ENCODE peak calls at places on chromosomes 7 and 10, in eight cellular contexts. M is CD8-positive, alpha-beta T cell; B is cardiac muscle cell; G is astrocyte; H is breast epithelium; J is body of pancreas; F is hepatocyte; C is fibroblast of lung. W is an unnamed sample.
A peak's percentile ranks its signal among the peaks of the same experiment; 100 is the strongest.

GRCh38 chr7:110852156-110852858 is 238.6 kb upstream of the LRRN3 start:
- DNase-seq in G (no peak), C (no peak), F (no peak), J (no peak), H (no peak), B (no peak), M (no peak), W (no peak)

GRCh38 chr7:16818732-16819131 is 13.9 kb upstream of the AGR2 start:
- DNase-seq in C (no peak), J (no peak), H (no peak), G (no peak), M (no peak), B (no peak), F (no peak), W (no peak)

GRCh38 chr10:80204801-80205477 is 398 bp downstream of the ANXA11 start:
- DNase-seq in B (peak; percentile 56), F (peak; percentile 67), C (peak; percentile 37), J (peak; percentile 72), M (peak; percentile 29), H (no peak), G (peak; percentile 25), W (no peak)

GRCh38 chr7:1065263-1066260 is 21.2 kb downstream of the GPR146 start:
- DNase-seq in C (peak; percentile 53), J (peak; percentile 91), F (peak; percentile 89), B (peak; percentile 83), H (peak; percentile 59), M (peak; percentile 74), G (no peak), W (no peak)

GRCh38 chr7:4738711-4739527 is 36.5 kb upstream of the AP5Z1 start:
- DNase-seq in B (peak; percentile 90), M (no peak), J (peak; percentile 52), G (peak; percentile 90), F (peak; percentile 75), H (no peak), C (peak; percentile 92), W (no peak)

GRCh38 chr7:31508823-31509222 is 5.1 kb upstream of the ITPRID1 start:
- DNase-seq in J (no peak), F (no peak), G (no peak), C (no peak), H (no peak), M (no peak), B (no peak), W (no peak)

GRCh38 chr7:127654404-127655392 is 2.7 kb downstream of the SND1 start:
- DNase-seq in H (no peak), M (no peak), G (peak; percentile 27), F (no peak), B (peak; percentile 31), J (no peak), C (peak; percentile 43), W (no peak)

GRCh38 chr10:124259139-124259825 is 159.4 kb downstream of the OAT start:
- DNase-seq in H (no peak), F (no peak), C (no peak), M (no peak), J (no peak), B (peak; percentile 37), G (no peak), W (no peak)

GRCh38 chr10:77881222-77881621 is 45.3 kb downstream of the DLG5 start:
- DNase-seq in F (no peak), B (no peak), M (no peak), C (no peak), H (no peak), J (no peak), G (no peak), W (no peak)

GRCh38 chr10:15084502-15084922 is 4.1 kb downstream of the ACBD7 start:
- DNase-seq in B (peak; percentile 98), F (peak; percentile 51), J (peak; percentile 61), C (peak; percentile 99), G (peak; percentile 99), H (peak; percentile 63), M (no peak), W (peak; percentile 81)
- H3K4me3 ChIP-seq in B (no peak overlapping the region), F (no peak overlapping the region), J (no peak overlapping the region), C (peak overlapping the region; percentile 53), G (peak overlapping the region; percentile 73), H (peak overlapping the region; percentile 70), M (no peak overlapping the region), W (peak overlapping the region; percentile 45)

GRCh38 chr7:140876519-140877248 is 48.0 kb downstream of the BRAF start:
- DNase-seq in F (no peak), B (peak; percentile 63), M (no peak), G (peak; percentile 82), J (no peak), H (no peak), C (peak; percentile 84), W (peak; percentile 24)
- H3K27me3 ChIP-seq in F (no peaks in the 10 kb centered on the region), B (no peaks in the 10 kb centered on the region), M (no peaks in the 10 kb centered on the region), G (no peaks in the 10 kb centered on the region), J (no peaks in the 10 kb centered on the region), H (no peaks in the 10 kb centered on the region), C (no peaks in the 10 kb centered on the region), W (no peaks in the 10 kb centered on the region)

GRCh38 chr7:44764665-44765578 is 16.3 kb downstream of the ZMIZ2 start:
- DNase-seq in M (no peak), H (peak; percentile 29), B (no peak), J (peak; percentile 44), C (no peak), F (no peak), G (no peak), W (no peak)
- TF ChIP-seq CTCF in M (no peak), H (no peak), B (no peak), J (no peak), C (no peak), F (no peak), G (no peak), W (no peak)

DNA sequence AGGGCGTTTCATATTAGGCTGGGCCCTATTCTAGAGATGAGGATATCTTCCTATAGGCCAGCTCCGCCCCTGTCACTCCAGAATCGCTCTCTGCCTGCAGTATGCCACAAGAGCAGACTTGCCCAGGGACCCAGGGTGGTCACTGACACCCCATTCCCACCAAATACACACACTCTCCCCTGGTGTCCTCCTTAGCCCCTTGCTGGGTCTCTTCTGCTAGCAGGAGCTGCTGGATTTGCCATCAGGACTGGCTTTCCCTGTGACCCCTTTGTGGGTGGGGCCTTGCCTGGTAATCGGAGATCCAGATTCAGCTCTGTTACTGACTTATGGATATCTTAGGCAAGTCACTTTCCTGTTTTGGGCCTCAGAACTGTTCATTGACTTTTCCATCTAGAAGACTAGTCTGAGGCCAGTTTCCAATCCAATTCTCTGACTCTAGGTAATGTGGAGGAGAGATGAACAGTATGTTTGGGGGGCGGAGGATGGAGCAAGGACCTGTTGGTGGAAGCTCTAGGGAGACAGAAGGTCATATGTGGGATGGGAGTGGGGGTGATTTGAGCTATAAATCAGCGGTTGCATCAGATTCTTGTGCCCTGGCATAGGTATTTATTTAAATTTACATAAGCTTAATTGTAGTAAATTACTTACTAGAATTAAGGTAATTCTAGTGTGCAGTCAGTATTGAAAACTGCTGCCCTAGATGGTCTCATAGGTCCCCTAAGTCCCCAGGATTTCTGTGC is 1.6 kb downstream of the TSPAN15 start:
- DNase-seq in M (no peak), F (no peak), B (no peak), C (no peak), H (no peak), J (no peak), G (no peak), W (no peak)
- H3K4me3 ChIP-seq in M (no peak overlapping the region), F (no peak overlapping the region), B (peak overlapping the region; percentile 55), C (no peak overlapping the region), H (peak overlapping the region; percentile 73), J (no peak overlapping the region), G (no peak overlapping the region), W (no peak overlapping the region)

DNA sequence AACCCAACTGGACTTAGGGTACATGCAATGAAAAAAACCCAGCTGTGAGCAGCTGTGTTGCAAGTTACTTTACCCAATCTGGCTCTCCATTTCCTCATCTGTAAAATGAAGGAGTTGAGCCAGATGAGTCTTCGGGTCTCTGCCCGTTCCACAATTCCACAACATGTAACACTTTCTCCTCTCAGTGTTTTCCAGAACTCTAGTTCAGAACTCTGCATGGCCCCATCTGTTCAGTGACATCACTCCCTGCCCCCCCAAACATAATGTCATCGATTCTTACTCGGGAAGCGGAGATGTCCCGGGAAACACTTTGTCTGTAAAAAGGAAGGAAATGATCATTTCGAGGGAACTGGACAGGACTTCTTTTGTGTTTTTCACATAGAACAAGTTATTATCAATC is 2.5 kb downstream of the SH3PXD2A start:
- DNase-seq in G (no peak), M (no peak), F (no peak), C (no peak), J (no peak), B (peak; percentile 74), H (no peak), W (no peak)
- H3K27me3 ChIP-seq in G (no peaks in the 10 kb centered on the region), M (no peaks in the 10 kb centered on the region), F (no peaks in the 10 kb centered on the region), C (no peaks in the 10 kb centered on the region), J (no peaks in the 10 kb centered on the region), B (no peaks in the 10 kb centered on the region), H (no peaks in the 10 kb centered on the region), W (no peaks in the 10 kb centered on the region)